ENCODE peak calls at places on chromosome 18, in four cellular contexts. Z is naive B cell, W is right cardiac atrium, U is hepatocyte. T is an unnamed sample.

GRCh38 chr18:78816916-78817315 is 162.7 kb upstream of the SALL3 start:
- DNase-seq in W (no peak), U (no peak), Z (no peak), T (no peak)

GRCh38 chr18:12408247-12408869 is 629 bp downstream of the PRELID3A start:
- DNase-seq in U (no peak), W (no peak), Z (no peak), T (peak)

GRCh38 chr18:26648509-26649192 is 100.3 kb upstream of the KCTD1 start:
- DNase-seq in Z (no peak), W (no peak), U (no peak), T (no peak)

GRCh38 chr18:74682141-74682997 is 84.7 kb downstream of the ZNF407 start:
- DNase-seq in Z (no peak), U (no peak), W (no peak), T (no peak)

GRCh38 chr18:63016270-63016669 is 300.9 kb downstream of the PHLPP1 start:
- DNase-seq in U (peak), W (no peak), Z (peak), T (peak)

GRCh38 chr18:68299906-68300305 is 415.0 kb downstream of the TMX3 start:
- DNase-seq in Z (no peak), W (no peak), U (no peak), T (no peak)

GRCh38 chr18:77749189-77749588 is 499.5 kb downstream of the GALR1 start:
- DNase-seq in Z (no peak), U (no peak), W (no peak), T (no peak)

GRCh38 chr18:5824370-5824984 is 70.8 kb downstream of the TMEM200C start:
- DNase-seq in W (no peak), U (no peak), Z (no peak), T (no peak)

GRCh38 chr18:415627-416612 is 84.6 kb downstream of the COLEC12 start:
- DNase-seq in U (no peak), Z (no peak), W (no peak), T (no peak)

GRCh38 chr18:59456657-59457056 is 97.6 kb upstream of the LMAN1 start:
- DNase-seq in W (no peak), Z (no peak), U (no peak), T (no peak)

GRCh38 chr18:54416459-54416858 is 58.8 kb downstream of the C18orf54 start:
- DNase-seq in W (no peak), U (peak), Z (no peak), T (no peak)

GRCh38 chr18:9234528-9234927 is 97.9 kb downstream of the ANKRD12 start:
- DNase-seq in U (no peak), Z (no peak), W (no peak), T (no peak)

GRCh38 chr18:2714140-2714539 is 58.6 kb downstream of the SMCHD1 start:
- DNase-seq in Z (no peak), U (no peak), W (no peak), T (no peak)

GRCh38 chr18:55280515-55280914 is 307.5 kb downstream of the TCF4 start:
- DNase-seq in W (no peak), U (no peak), Z (no peak), T (no peak)